ENCODE peak calls at places on chromosomes 2 and 18, in ten cellular contexts. D is GM23248, N is neural progenitor cell, G is astrocyte, J is HCT116, Q is fibroblast of lung, U is PC-3, E is K562, O is hepatocyte, I is GM23338. B is an unnamed sample.
A peak's percentile ranks its signal among the peaks of the same experiment; 100 is the strongest.

GRCh38 chr2:120971866-120972265 is 236.2 kb downstream of the GLI2 start:
- DNase-seq in O (no peak), I (no peak), E (no peak), N (no peak), J (no peak), Q (no peak), G (no peak), D (no peak), U (no peak), B (no peak)

GRCh38 chr2:14634223-14634884 is 1.8 kb downstream of the LRATD1 start:
- DNase-seq in J (no peak), Q (peak; percentile 76), E (peak; percentile 62), U (peak; percentile 91), N (peak; percentile 91), O (peak; percentile 91), D (peak; percentile 92), G (peak; percentile 61), I (peak; percentile 89), B (no peak)

GRCh38 chr2:66495788-66496640 is 61.1 kb downstream of the MEIS1 start:
- DNase-seq in E (peak; percentile 74), Q (peak; percentile 88), N (peak; percentile 38), O (peak; percentile 74), I (peak; percentile 64), G (peak; percentile 85), U (peak; percentile 84), J (no peak), D (peak; percentile 96), B (peak; percentile 89)

GRCh38 chr2:106708189-106708588 is 177.8 kb downstream of the ST6GAL2 start:
- DNase-seq in N (no peak), I (no peak), O (no peak), E (no peak), J (no peak), U (no peak), Q (no peak), G (no peak), D (no peak), B (no peak)

GRCh38 chr2:226792155-226792871 is 7.3 kb downstream of the IRS1 start:
- DNase-seq in G (no peak), D (peak; percentile 36), O (peak; percentile 19), Q (peak; percentile 25), J (no peak), U (peak; percentile 23), N (no peak), I (peak; percentile 8), E (no peak), B (peak; percentile 8)

GRCh38 chr2:120182019-120182560 is 41.1 kb downstream of the TMEM185B start:
- DNase-seq in J (no peak), D (no peak), I (no peak), G (no peak), E (no peak), N (no peak), O (no peak), U (no peak), Q (no peak), B (no peak)

GRCh38 chr18:58205087-58205779 is 161.2 kb downstream of the NEDD4L start:
- DNase-seq in O (no peak), G (peak; percentile 87), Q (peak; percentile 90), D (peak; percentile 87), I (no peak), U (no peak), J (no peak), N (no peak), E (no peak), B (no peak)

GRCh38 chr2:32952759-32953476 is 6.2 kb downstream of the LTBP1 start:
- DNase-seq in N (no peak), D (no peak), O (no peak), E (no peak), I (no peak), G (no peak), J (no peak), U (no peak), Q (no peak), B (peak; percentile 27)

GRCh38 chr2:117938611-117939010 is 75.3 kb downstream of the CCDC93 start:
- DNase-seq in J (no peak), I (no peak), N (peak; percentile 5), G (no peak), E (no peak), U (no peak), O (no peak), Q (no peak), D (no peak), B (no peak)

GRCh38 chr2:65396348-65397026 is 35.9 kb downstream of the SPRED2 start:
- DNase-seq in J (no peak), D (peak; percentile 86), I (no peak), G (peak; percentile 71), U (peak; percentile 84), Q (peak; percentile 74), O (no peak), N (no peak), E (no peak), B (no peak)

GRCh38 chr2:78908973-78909372 is 116.5 kb upstream of the REG3G start:
- DNase-seq in G (no peak), D (no peak), O (no peak), U (no peak), E (no peak), J (no peak), I (no peak), Q (no peak), N (no peak), B (no peak)

GRCh38 chr2:189421644-189422043 is 19.6 kb upstream of the WDR75 start:
- DNase-seq in Q (peak; percentile 90), O (peak; percentile 42), U (peak; percentile 53), E (no peak), G (peak; percentile 85), J (no peak), D (peak; percentile 60), I (no peak), N (no peak), B (no peak)

DNA sequence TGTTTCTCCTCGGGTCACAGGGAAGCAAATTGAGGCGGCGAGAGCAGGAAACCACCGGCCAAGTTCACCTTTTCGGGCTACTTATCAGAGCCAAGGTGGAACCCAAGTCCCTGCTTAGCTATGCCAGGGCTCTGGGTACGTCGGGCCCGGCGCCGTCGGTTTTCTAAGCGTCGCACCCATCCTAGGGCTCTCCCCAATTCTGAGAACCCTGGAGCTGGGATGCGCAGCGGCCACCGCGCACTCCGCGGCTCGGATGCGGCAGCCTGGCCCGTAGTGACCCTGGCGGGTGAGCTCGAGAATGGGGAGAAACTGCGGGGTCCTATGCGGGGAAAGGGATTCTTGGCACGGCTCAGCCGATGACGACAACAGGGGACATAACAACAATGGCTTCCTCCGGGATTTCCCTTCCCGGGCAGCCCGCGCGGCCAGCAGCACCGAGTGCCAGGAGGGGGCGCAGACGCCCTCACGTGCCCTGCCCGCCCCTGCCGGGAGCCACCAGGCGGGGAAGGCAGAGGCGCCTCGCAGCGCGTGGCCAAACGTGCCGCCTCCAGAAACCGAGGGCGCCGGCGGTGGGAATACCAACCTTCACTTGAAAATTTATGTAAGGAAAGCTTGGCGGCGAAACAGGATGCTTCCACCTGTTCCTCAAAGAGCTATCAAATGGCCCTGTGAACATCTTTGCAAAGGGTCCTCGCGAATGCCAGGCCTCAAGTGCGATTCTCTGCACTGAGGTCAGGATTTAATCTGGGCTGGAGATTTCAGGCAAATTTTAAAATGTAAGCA is 2.1 kb upstream of the SLC30A3 start:
- DNase-seq in E (no peak), I (peak; percentile 94), N (peak; percentile 94), G (no peak), U (peak; percentile 58), Q (peak; percentile 29), J (peak; percentile 54), D (peak; percentile 63), O (peak; percentile 85), B (peak; percentile 66)
- H3K4me3 ChIP-seq in E (no peak overlapping the region), I (peak overlapping the region; percentile 82), N (peak overlapping the region; percentile 58), G (peak overlapping the region; percentile 46), U (peak overlapping the region; percentile 71), Q (peak overlapping the region; percentile 35), J (peak overlapping the region; percentile 84), D (peak overlapping the region; percentile 46), O (peak overlapping the region; percentile 39), B (no peak overlapping the region)

GRCh38 chr18:42426496-42427015 is 471.5 kb downstream of the PIK3C3 start:
- DNase-seq in Q (peak; percentile 58), N (no peak), G (peak; percentile 46), D (no peak), E (no peak), J (no peak), U (no peak), I (no peak), O (no peak), B (no peak)
- TF ChIP-seq EZH2 in Q (no peak), N (no peak), G (no peak), D (no peak), E (no peak), J (no peak), U (no peak), I (no peak), O (no peak), B (no peak)

DNA sequence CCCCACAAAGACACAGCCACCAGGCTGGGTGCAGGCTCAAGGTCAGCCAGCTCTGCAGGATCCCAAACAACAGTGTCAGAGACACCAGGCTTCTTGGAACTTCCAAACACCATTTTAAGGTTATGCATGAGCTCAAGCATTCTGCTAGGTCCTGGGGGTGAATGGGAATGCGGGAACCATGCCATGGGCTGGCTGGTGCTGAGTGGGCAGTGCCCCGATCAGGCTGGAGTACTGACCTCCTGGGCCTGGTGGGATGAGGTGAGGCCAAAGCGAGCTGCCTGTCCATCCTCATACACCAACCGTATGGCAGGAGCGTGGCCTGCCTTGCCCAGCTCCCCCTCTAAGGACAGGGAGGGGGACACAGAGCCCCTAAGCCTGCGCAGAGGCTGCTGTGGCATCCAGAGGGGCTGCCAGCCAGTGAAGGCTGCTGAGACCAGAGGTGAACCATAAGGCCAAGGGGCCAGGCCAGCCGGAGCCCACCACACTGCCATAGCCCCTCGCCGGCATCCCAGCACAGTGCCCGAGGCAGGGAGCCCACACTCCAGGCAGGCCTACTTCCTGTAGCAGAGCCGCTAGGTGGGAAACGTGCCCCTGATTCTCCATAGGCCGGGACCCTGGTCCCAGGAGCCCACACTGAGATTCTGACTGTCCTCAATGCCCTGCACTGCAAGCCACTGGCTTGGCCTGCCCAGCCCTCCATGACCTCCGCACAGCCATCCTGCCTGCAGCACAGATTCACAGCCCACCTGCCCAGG is 135.0 kb downstream of the HDAC4 start:
- DNase-seq in I (no peak), J (no peak), N (no peak), U (no peak), E (no peak), D (no peak), Q (no peak), G (no peak), O (no peak), B (no peak)
- H4K20me1 ChIP-seq in I (peaks cover 3% of the 10 kb centered on the region), J (no peaks in the 10 kb centered on the region), N (peaks cover 76% of the 10 kb centered on the region), U (peaks cover 8% of the 10 kb centered on the region), E (peaks cover 19% of the 10 kb centered on the region), D (no peaks in the 10 kb centered on the region), Q (no peaks in the 10 kb centered on the region), G (peaks cover 41% of the 10 kb centered on the region), O (peaks cover 8% of the 10 kb centered on the region), B (peaks cover 3% of the 10 kb centered on the region)

DNA sequence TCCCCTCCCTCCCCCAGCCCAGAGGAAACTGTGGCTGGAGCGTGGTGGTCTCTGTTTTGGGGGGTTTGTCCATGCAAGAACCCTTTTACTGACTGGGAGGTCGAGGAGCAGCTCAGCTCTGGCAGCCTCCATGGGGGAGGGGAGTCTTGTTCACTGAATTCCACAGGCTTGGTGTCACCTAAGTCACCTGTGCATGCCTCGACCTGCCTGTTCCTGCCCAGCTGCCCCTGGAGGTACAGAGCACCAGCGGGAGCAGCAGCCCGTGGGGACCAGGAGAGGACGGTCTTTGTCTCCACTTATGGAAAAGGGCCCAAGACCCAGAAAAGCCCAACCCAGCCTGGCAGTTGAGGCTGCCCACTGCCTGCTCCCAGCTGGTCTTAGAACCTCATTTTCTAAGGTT is 168.7 kb upstream of the AGAP1 start:
- DNase-seq in E (no peak), Q (no peak), N (no peak), O (peak; percentile 12), I (peak; percentile 16), U (no peak), G (no peak), J (no peak), D (no peak), B (peak; percentile 78)
- H3K4me3 ChIP-seq in E (no peak overlapping the region), Q (no peak overlapping the region), N (no peak overlapping the region), O (no peak overlapping the region), I (no peak overlapping the region), U (no peak overlapping the region), G (no peak overlapping the region), J (no peak overlapping the region), D (no peak overlapping the region), B (no peak overlapping the region)

GRCh38 chr2:218399391-218400166 is at the start of gene CTDSP1:
- DNase-seq in N (peak; percentile 95), E (peak; percentile 93), I (peak; percentile 98), U (peak; percentile 95), O (peak; percentile 98), J (peak; percentile 88), G (peak; percentile 89), Q (peak; percentile 95), D (peak; percentile 99), B (peak; percentile 83)
- TF ChIP-seq EZH2 in N (peak; percentile 27), E (no peak), I (peak; percentile 61), U (no peak), O (no peak), J (no peak), G (no peak), Q (no peak), D (no peak), B (no peak)